ENCODE peak calls at places on chromosomes 4 and X, in four cellular contexts. C is GM12878, N is NT2/D1, V is HepG2. Q is an unnamed sample.

GRCh38 chrX:112380541-112381278 is 298.1 kb upstream of the TRPC5 start:
- DNase-seq in C (no peak), N (no peak), V (no peak), Q (no peak)

GRCh38 chrX:32155044-32155638 is 1056.2 kb downstream of the DMD start:
- DNase-seq in C (no peak), N (peak; percentile 30), V (no peak), Q (no peak)

GRCh38 chr4:148004228-148004813 is 272.4 kb downstream of the ARHGAP10 start:
- DNase-seq in C (no peak), N (no peak), V (no peak), Q (no peak)

GRCh38 chr4:121370729-121371325 is 10.0 kb downstream of the QRFPR start:
- DNase-seq in C (no peak), N (no peak), V (peak; percentile 17), Q (no peak)

GRCh38 chrX:119758682-119759332 is 419 bp downstream of the SOWAHD start:
- DNase-seq in C (no peak), N (no peak), V (no peak), Q (peak; percentile 66)

GRCh38 chr4:140529434-140529833 is 5.5 kb downstream of the ELMOD2 start:
- DNase-seq in C (no peak), N (no peak), V (peak; percentile 83), Q (no peak)

GRCh38 chr4:4849524-4850193 is 9.8 kb upstream of the MSX1 start:
- DNase-seq in C (no peak), N (no peak), V (no peak), Q (no peak)

GRCh38 chrX:13101439-13102139 is 57.2 kb upstream of the FAM9C start:
- DNase-seq in C (no peak), N (no peak), V (no peak), Q (no peak)

GRCh38 chr4:47278631-47279030 is 184.9 kb downstream of the COMMD8 start:
- DNase-seq in C (no peak), N (no peak), V (no peak), Q (no peak)
- TF ChIP-seq SUZ12 in C (no peak), N (no peak), V (no peak), Q (no peak)

DNA sequence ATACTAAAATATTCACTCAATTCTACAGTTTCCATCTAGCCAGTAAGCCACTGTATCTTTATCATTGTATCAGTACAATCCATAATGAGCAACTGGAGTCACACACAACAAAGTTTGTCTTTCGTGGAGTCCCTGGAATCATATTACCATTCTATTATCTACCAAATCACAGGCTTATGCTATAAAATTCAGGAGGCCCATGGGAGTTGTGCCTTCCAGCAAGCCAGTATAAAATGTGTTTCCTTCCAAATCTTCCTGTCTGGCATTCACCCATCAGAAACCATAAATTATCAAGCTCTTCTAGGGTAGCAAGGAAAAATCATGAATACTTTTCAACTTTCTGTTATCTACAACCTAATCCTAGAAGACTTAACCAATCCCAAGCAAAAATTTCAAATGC is 1383.3 kb upstream of the PCDH7 start:
- DNase-seq in C (no peak), N (no peak), V (no peak), Q (no peak)
- TF ChIP-seq ZNF274 in C (no peak), N (no peak), V (no peak), Q (no peak)

DNA sequence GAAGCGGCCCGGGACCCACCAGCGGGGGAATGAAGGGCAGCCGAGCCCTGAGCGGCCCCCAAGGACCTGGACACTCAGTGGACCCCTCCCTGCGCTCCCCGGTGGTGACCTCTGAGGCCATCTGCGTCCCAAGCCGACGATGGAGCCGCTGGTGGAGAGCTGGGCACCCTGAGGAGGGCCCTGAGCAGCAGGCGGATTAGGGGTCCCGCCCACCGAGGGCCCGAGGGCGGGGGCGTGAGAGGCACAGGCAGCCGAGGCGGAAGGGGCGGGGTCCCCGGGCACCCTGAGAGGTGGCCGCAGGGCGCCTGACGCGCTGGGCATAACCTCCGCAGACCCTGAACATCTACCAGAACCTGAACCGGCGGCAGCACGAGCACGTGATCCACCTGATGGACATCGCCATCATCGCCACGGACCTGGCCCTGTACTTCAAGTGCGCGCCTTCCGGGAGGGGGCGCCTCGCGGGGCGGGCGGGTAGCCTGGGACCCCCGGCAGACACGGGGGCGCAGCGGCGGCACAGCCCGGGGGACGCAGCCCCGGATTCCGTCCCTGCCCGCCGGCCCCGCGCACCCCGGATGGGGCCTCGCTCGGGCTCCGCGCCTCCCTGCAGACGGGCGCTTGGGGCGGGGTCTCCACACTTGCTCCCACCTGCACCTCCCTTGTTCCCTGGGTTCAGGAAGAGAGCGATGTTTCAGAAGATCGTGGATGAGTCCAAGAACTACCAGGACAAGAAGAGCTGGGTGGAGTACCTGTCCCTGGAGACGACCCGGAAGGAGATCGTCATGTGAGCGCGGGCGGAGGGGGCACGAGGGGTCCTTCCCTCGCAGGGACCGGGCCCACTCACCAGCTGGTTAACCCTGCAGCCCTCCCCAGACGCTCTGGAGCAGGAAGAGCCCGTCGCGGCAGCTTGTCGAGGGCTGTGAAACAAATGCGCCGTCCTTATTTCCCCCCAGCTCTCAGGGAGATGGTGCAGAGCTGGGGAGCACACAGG is 10.3 kb downstream of the ATP5ME start:
- DNase-seq in C (no peak), N (peak; percentile 39), V (no peak), Q (no peak)
- TF ChIP-seq SUZ12 in C (no peak), N (no peak), V (no peak), Q (no peak)

GRCh38 chrX:41932885-41933284 is 9.5 kb upstream of the CASK start:
- DNase-seq in C (no peak), N (no peak), V (no peak), Q (no peak)

GRCh38 chrX:41935827-41936226 is 12.5 kb upstream of the CASK start:
- DNase-seq in C (no peak), N (no peak), V (no peak), Q (no peak)

GRCh38 chrX:41933546-41933945 is 10.2 kb upstream of the CASK start:
- DNase-seq in C (no peak), N (no peak), V (no peak), Q (no peak)

DNA sequence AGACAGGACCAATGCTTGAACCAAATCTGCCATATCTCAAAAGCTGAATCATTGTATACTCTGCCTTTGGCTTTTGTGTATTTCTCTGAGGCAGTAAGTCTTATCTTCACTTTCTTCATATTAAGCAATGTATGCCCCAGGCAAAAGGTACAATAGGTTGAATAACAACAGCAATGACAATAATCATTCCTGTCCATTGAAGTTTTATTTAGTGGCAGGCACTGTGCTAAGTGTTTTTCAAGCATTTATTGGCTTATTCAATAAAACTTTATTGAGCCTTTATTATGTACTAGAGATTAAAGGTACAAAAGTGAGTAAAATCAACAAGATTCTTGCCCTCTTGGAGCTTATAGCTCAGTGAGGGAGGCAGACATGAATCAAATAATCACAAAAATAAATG is 8.2 kb upstream of the CASK start:
- DNase-seq in C (no peak), N (no peak), V (no peak), Q (no peak)
- TF ChIP-seq ZNF274 in C (no peak), N (no peak), V (no peak), Q (no peak)

GRCh38 chr4:14184265-14184664 is 556.7 kb upstream of the BOD1L1 start:
- DNase-seq in C (no peak), N (no peak), V (no peak), Q (no peak)
- TF ChIP-seq SUZ12 in C (no peak), N (no peak), V (no peak), Q (no peak)

DNA sequence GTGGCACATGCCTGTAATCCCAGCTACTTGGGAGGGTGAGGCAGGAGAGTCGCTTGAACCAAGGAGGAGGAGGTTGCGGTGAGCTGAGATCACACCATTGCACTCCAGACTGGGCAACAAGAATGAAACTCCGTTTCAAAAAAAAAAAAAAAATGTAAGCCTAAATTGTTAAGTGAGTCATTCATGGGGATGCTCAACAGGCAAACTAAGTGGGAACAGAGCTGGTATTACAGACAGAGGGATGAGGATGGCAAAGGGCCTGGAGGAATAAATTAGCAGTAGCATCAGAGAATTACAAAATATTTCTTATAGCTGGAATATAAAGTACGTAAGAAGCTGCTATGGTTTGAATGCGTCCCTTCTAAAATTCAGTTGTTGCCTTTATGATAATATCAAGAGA is 43.4 kb upstream of the OGT start:
- DNase-seq in C (no peak), N (no peak), V (no peak), Q (no peak)
- TF ChIP-seq ZNF274 in C (no peak), N (no peak), V (no peak), Q (no peak)

GRCh38 chr4:157271166-157271869 is 50.8 kb downstream of the GRIA2 start:
- DNase-seq in C (no peak), N (no peak), V (no peak), Q (no peak)
- TF ChIP-seq SUZ12 in C (no peak), N (no peak), V (no peak), Q (no peak)

Q was measured in H1.